ENCODE peak calls at places on chromosomes 3 and 15, in four cellular contexts. R is brain microvascular endothelial cell; F is CD4-positive, alpha-beta T cell; H is cardiac muscle cell. U is an unnamed sample.

GRCh38 chr15:43881944-43882343 is 55.1 kb downstream of the WDR76 start:
- DNase-seq in R (no peak), F (no peak), H (peak), U (no peak)

GRCh38 chr3:7565574-7565973 is 704.7 kb downstream of the GRM7 start:
- DNase-seq in R (no peak), F (no peak), H (peak), U (no peak)

GRCh38 chr15:58224068-58224467 is 85.9 kb downstream of the AQP9 start:
- DNase-seq in R (no peak), F (no peak), H (peak), U (no peak)

GRCh38 chr15:59997070-59997701 is 6.9 kb upstream of the FOXB1 start:
- DNase-seq in R (no peak), F (peak), H (no peak), U (no peak)

GRCh38 chr3:124415471-124415960 is 314.7 kb upstream of the UMPS start:
- DNase-seq in R (no peak), F (no peak), H (no peak), U (no peak)

GRCh38 chr3:13608969-13609725 is 60.2 kb downstream of the FBLN2 start:
- DNase-seq in R (no peak), F (no peak), H (no peak), U (no peak)

GRCh38 chr3:7292362-7292761 is 431.4 kb downstream of the GRM7 start:
- DNase-seq in R (no peak), F (no peak), H (peak), U (no peak)

GRCh38 chr3:194270627-194271458 is 80.3 kb downstream of the CPN2 start:
- DNase-seq in R (no peak), F (no peak), H (peak), U (no peak)

GRCh38 chr15:87207945-87208580 is 1048.5 kb downstream of the NTRK3 start:
- DNase-seq in R (no peak), F (no peak), H (no peak), U (peak)

GRCh38 chr15:63890617-63891016 is 56.9 kb upstream of the HERC1 start:
- DNase-seq in R (no peak), F (no peak), H (no peak), U (no peak)

DNA sequence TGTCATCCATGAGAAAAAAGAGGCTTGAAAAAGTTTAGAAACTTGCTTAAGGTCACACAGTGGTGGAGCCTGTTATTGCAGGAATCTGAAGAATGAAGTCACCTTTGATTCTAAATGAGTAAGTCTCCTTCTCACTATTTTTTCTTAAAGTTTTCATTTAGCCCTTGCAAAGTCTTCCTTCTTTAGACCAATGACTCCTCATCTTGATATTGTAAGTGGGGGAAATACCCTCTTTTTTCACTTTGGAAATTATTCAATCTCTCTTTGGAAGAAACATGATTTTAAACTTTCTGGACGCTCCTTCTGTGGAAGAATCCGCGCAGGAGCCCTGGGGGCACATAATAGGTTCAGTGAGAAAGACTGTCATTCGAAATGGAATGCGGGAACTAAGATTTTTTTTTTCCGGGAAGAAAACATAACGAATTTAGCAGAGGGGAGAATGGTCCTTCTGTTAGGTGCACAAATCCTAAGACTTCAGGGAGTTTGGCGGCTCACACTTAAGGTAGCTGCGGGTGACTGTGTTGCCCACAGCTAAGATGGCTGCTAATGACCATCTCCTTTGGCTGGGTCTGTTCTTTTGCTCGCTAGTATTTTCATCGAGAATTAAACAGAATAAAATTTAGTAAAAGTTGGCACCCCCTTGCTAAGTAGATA is 614 bp upstream of the SLMAP start:
- DNase-seq in R (no peak), F (no peak), H (peak), U (peak)
- TF ChIP-seq CTCF in R (no peak), F (no peak), H (peak), U (peak)

GRCh38 chr15:73485372-73485771 is 42.4 kb downstream of the REC114 start:
- DNase-seq in R (no peak), F (no peak), H (no peak), U (no peak)
- TF ChIP-seq CTCF in R (no peak), F (no peak), H (no peak), U (no peak)

GRCh38 chr3:134299185-134299887 is 48.7 kb upstream of the RYK start:
- DNase-seq in R (no peak), F (no peak), H (peak), U (peak)
- TF ChIP-seq CTCF in R (peak), F (no peak), H (peak), U (peak)

GRCh38 chr3:36837089-36837488 is 72.7 kb upstream of the DCLK3 start:
- DNase-seq in R (no peak), F (no peak), H (no peak), U (no peak)
- TF ChIP-seq CTCF in R (peak), F (peak), H (peak), U (no peak)

GRCh38 chr15:75307778-75308390 is 25.2 kb downstream of the GOLGA6D start:
- DNase-seq in R (peak), F (no peak), H (peak), U (peak)
- TF ChIP-seq CTCF in R (peak), F (no peak), H (peak), U (peak)

DNA sequence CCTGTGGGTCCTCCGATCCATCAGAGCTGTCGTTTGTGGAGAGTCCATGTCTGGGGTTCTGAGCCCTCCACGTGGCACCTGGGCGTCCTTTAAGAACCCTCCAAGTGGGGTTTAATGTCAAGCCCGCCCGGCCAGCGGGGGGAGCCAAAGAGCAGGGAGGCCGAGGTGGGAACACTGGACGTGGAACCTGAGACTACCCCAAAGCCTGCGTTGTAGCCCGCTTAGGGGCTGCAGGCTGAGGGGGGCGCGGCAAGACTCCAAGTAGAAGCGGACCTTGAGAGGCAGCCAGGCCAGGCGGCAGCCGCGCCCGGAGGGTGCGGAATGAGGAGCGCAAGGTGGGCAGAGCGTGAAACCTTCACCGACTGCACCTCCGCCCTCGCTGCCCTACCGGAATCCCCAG is 126.2 kb upstream of the ATP10A start:
- DNase-seq in R (no peak), F (no peak), H (no peak), U (no peak)
- TF ChIP-seq CTCF in R (no peak), F (no peak), H (no peak), U (peak)

U was measured in HFFc6.